ENCODE peak calls at places on chromosomes 2 and 18, in five cellular contexts. Y, J, G, Q and E are unnamed samples. For H3K27me3, the result is how much of the 10 kb centered on the place peaks cover.

GRCh38 chr2:42602218-42602936 is 33.9 kb downstream of the MTA3 start:
- DNase-seq in Y (no peak), Q (no peak), J (no peak), G (peak), E (no peak)

GRCh38 chr2:84603911-84604310 is 87.6 kb downstream of the DNAH6 start:
- DNase-seq in G (no peak), Y (no peak), Q (no peak), J (no peak), E (no peak)

GRCh38 chr2:191845876-191846786 is 757 bp downstream of the CAVIN2 start:
- DNase-seq in G (peak), Y (peak), Q (no peak), J (no peak), E (no peak)

GRCh38 chr2:181398000-181398399 is 59.2 kb upstream of the ITGA4 start:
- DNase-seq in Y (no peak), Q (no peak), G (no peak), J (no peak), E (no peak)

GRCh38 chr18:77857926-77858325 is 608.3 kb downstream of the GALR1 start:
- DNase-seq in G (no peak), J (no peak), Q (no peak), Y (no peak), E (no peak)

GRCh38 chr2:187826023-187826422 is 271.8 kb upstream of the TFPI start:
- DNase-seq in Y (no peak), G (no peak), J (no peak), Q (no peak), E (no peak)

GRCh38 chr18:2981212-2981728 is 31.7 kb downstream of the LPIN2 start:
- DNase-seq in J (no peak), Q (no peak), G (no peak), Y (no peak), E (no peak)

GRCh38 chr2:77028032-77028600 is 494.1 kb downstream of the LRRTM4 start:
- DNase-seq in Q (no peak), G (peak), J (no peak), Y (no peak), E (no peak)

GRCh38 chr2:71713581-71714580 is 260.5 kb downstream of the DYSF start:
- DNase-seq in Y (no peak), G (no peak), Q (no peak), J (no peak), E (no peak)

GRCh38 chr2:75503048-75503607 is 57.6 kb downstream of the EVA1A start:
- DNase-seq in J (no peak), Q (no peak), Y (no peak), G (no peak), E (no peak)

GRCh38 chr18:36406805-36407204 is 109.3 kb downstream of the FHOD3 start:
- DNase-seq in Q (no peak), G (no peak), Y (no peak), J (no peak), E (no peak)

GRCh38 chr18:31819106-31819924 is 58.6 kb upstream of the SLC25A52 start:
- DNase-seq in G (peak), Q (no peak), J (peak), Y (no peak), E (no peak)

GRCh38 chr2:42878581-42878980 is 86.2 kb upstream of the HAAO start:
- DNase-seq in Y (no peak), G (no peak), Q (no peak), J (no peak), E (no peak)

GRCh38 chr18:45802814-45803492 is 22.5 kb upstream of the SIGLEC15 start:
- DNase-seq in G (no peak), Q (no peak), J (peak), Y (no peak), E (no peak)

GRCh38 chr2:29317077-29317517 is 201.9 kb downstream of the CLIP4 start:
- DNase-seq in J (no peak), Q (no peak), G (no peak), Y (peak), E (no peak)
- H3K27me3 ChIP-seq in J (half or more), Q (under half), G (under half), Y (under half), E (under half)

DNA sequence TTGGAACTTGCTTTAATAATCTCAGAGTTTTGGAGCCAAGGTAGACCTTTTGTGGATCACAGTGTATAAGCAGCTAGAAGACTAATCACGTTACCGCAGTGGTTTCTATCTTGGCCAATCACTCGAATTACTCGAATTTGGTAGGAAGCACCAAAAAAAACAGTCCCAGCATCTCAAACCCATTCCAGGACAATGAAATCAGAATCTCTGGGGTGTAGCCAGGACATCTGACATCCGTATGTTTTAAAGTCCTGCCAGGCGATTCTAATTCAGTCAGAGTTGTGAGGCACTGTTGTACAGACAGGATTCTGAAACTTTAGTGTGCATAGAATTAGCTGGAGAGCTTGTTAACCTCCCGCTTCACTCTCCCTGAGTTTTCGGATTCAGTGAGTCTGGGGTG is 30.8 kb downstream of the GRHL1 start:
- DNase-seq in Q (no peak), J (no peak), G (no peak), Y (no peak), E (peak)
- TF ChIP-seq POLR2AphosphoS5 in Q (no peak), J (no peak), G (no peak), Y (no peak), E (no peak)

DNA sequence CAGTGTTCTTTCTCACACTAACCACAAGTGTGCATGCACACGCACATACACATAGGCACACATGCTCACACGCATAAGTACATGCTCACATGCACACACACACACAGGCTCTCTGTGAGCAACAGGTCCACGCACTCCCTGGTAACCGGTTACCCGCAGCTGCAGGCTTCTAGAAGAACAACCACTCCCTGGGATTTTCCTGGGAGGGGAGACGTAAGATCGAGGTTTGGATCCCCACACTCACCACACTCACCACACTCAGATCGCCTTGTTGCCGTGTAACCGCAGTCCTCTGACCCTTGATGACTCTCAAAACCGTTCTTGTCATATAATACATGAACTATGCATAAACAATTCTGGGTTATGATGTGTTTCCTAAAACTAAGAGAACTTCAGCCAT is 42.2 kb downstream of the TTC32 start:
- DNase-seq in G (no peak), Q (no peak), J (no peak), Y (no peak), E (no peak)
- TF ChIP-seq POLR2A in G (no peak), Q (no peak), J (no peak), Y (no peak), E (no peak)

DNA sequence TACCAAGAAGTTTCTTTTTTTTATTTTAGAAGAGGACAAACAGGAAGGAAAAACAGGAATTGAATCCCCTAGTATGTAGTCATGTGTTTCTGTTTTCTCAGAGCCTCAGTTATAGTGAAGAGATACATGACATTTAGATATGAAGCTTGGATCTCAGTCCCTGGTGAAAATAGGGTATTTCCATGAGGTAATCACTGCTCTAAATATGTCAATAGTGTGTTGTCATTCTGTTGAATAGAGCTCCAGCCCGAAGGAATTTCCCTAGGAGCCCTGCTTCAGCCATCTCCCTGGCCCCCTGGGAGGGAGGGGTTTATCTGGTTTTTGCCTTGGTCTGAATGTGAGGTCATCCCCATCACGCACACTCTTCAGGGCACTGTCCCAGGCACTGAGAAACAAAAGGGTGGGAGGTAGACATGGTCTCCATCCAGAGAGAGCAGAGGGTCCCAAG is 47.1 kb upstream of the REL start:
- DNase-seq in Q (no peak), Y (no peak), J (no peak), G (no peak), E (no peak)
- H3K27me3 ChIP-seq in Q (under half), Y (under half), J (under half), G (under half), E (under half)

DNA sequence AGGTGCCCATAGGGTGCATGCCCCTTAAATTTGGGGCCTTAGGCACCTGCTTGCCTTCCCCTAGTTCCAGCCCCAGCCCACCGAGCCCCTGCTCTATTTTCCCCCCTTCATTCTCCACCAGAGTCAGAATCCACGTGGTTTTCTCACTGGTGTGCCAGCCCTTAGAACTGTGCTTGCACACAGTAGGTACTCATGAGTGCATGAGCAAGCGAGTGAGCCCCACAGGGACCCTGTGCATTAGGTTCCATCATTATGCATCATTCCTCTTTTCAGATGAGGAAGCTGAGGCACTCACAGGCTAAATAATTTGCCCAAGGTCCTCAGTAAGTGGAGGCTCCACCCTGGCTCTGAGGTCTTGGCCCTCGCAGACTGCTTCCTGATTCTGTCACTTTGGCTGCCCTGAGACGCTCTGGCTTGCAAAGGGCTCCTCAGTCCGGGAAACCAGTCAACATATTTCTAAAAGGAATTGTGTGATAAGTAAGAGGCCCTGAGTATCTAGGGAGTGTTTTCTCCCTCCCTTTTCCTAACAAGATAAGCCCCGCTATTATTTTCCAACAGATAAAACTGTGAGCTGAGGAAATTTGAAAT is 71.7 kb downstream of the IL1R2 start:
- DNase-seq in Q (peak), Y (peak), G (no peak), J (no peak), E (peak)
- TF ChIP-seq POLR2AphosphoS5 in Q (peak), Y (peak), G (no peak), J (no peak), E (peak)